ENCODE peak calls at places on chromosome 19, in six cellular contexts. X is HTR-8/SVneo; T is stimulated activated CD4-positive, alpha-beta T cell treated with anti-CD3 and anti-CD28 coated beads, Interleukin-1b, Interleukin-23, amount 100 ng/mL, for 1 hour; V is pons; S is GM04503; H is AG09309. J is an unnamed sample.
A peak's percentile ranks its signal among the peaks of the same experiment; 100 is the strongest.

GRCh38 chr19:13207237-13208130 is 57.3 kb downstream of the IER2 start:
- DNase-seq in H (no peak), S (peak; percentile 31), X (no peak), V (no peak), T (no peak), J (no peak)

GRCh38 chr19:30136591-30136990 is 194.6 kb downstream of the URI1 start:
- DNase-seq in X (no peak), V (no peak), H (no peak), T (no peak), S (no peak), J (no peak)

GRCh38 chr19:9054768-9055167 is 32.1 kb upstream of the OR1M1 start:
- DNase-seq in X (no peak), S (no peak), V (no peak), H (no peak), T (no peak), J (no peak)

GRCh38 chr19:48858984-48859710 is 9.3 kb downstream of the PLEKHA4 start:
- DNase-seq in T (no peak), S (no peak), H (no peak), V (peak; percentile 29), X (no peak), J (no peak)

GRCh38 chr19:35811317-35812219 is 1.1 kb downstream of the PRODH2 start:
- DNase-seq in V (no peak), S (no peak), H (no peak), T (no peak), X (no peak), J (no peak)

GRCh38 chr19:32197896-32198882 is 147.2 kb upstream of the ZNF507 start:
- DNase-seq in H (no peak), V (no peak), X (no peak), S (no peak), T (no peak), J (no peak)

GRCh38 chr19:55042688-55043087 is 4.6 kb upstream of the GP6 start:
- DNase-seq in H (no peak), S (no peak), X (no peak), V (no peak), T (no peak), J (no peak)

GRCh38 chr19:7214329-7215089 is 79.7 kb downstream of the INSR start:
- DNase-seq in S (no peak), T (no peak), V (no peak), H (no peak), X (no peak), J (no peak)

GRCh38 chr19:54549224-54549623 is 24.4 kb upstream of the LILRA2 start:
- DNase-seq in H (no peak), X (no peak), T (no peak), S (no peak), V (no peak), J (no peak)

GRCh38 chr19:46786236-46787039 is 2.0 kb downstream of the SLC1A5 start:
- DNase-seq in T (peak; percentile 68), X (peak; percentile 76), V (peak; percentile 68), H (peak; percentile 68), S (peak; percentile 78), J (no peak)

GRCh38 chr19:2207991-2208860 is 27.9 kb downstream of the PLEKHJ1 start:
- DNase-seq in X (no peak), S (peak; percentile 59), T (no peak), H (no peak), V (no peak), J (no peak)

GRCh38 chr19:42511340-42511739 is 16.9 kb downstream of the CEACAM1 start:
- DNase-seq in T (no peak), H (no peak), X (no peak), V (no peak), S (no peak), J (no peak)

GRCh38 chr19:44603201-44603945 is 10.0 kb upstream of the IGSF23 start:
- DNase-seq in V (peak; percentile 3), S (peak; percentile 94), X (no peak), T (no peak), H (peak; percentile 67), J (peak; percentile 90)

GRCh38 chr19:802888-803561 is 5.8 kb downstream of the PTBP1 start:
- DNase-seq in S (no peak), H (no peak), T (no peak), X (no peak), V (no peak), J (no peak)

GRCh38 chr19:2446390-2446789 is 10.4 kb downstream of the LMNB2 start:
- DNase-seq in H (no peak), S (no peak), X (no peak), V (no peak), T (no peak), J (no peak)

J was measured in AG04449.